ENCODE peak calls at places on chromosomes 2 and 18, in eight cellular contexts. F, C, V, W, E, N, Z and H are unnamed samples.

GRCh38 chr18:323253-323622 is 55.4 kb upstream of the THOC1 start:
- DNase-seq in W (no peak), F (no peak), C (peak; percentile 27), N (no peak), V (no peak), E (no peak), Z (no peak), H (no peak)

GRCh38 chr2:221444106-221444505 is 128.0 kb downstream of the EPHA4 start:
- DNase-seq in V (peak; percentile 23), N (no peak), F (no peak), E (no peak), Z (peak; percentile 26), C (no peak), W (no peak), H (no peak)

GRCh38 chr18:6482198-6482977 is 67.7 kb upstream of the L3MBTL4 start:
- DNase-seq in C (peak; percentile 12), E (peak; percentile 10), V (peak; percentile 2), F (no peak), Z (peak; percentile 28), N (peak; percentile 25), W (peak; percentile 57), H (no peak)

GRCh38 chr2:25955869-25956535 is 26.3 kb downstream of the KIF3C start:
- DNase-seq in N (no peak), W (no peak), F (no peak), V (no peak), C (no peak), Z (no peak), E (no peak), H (no peak)

GRCh38 chr2:118967124-118967880 is 25.3 kb downstream of the MARCO start:
- DNase-seq in V (no peak), Z (no peak), E (no peak), F (no peak), C (no peak), N (no peak), W (no peak), H (no peak)

GRCh38 chr2:84959045-84959493 is 11.9 kb upstream of the KCMF1 start:
- DNase-seq in C (no peak), Z (no peak), W (no peak), E (no peak), F (no peak), N (no peak), V (peak; percentile 74), H (no peak)

GRCh38 chr2:200300650-200301314 is 5.7 kb upstream of the SPATS2L start:
- DNase-seq in N (no peak), C (no peak), F (no peak), Z (no peak), V (peak; percentile 90), E (no peak), W (no peak), H (no peak)

GRCh38 chr2:1830936-1831616 is 86.8 kb upstream of the PXDN start:
- DNase-seq in W (no peak), Z (no peak), F (no peak), C (no peak), V (no peak), E (no peak), N (no peak), H (no peak)

GRCh38 chr18:40019797-40020392 is 1935.1 kb upstream of the PIK3C3 start:
- DNase-seq in E (no peak), N (no peak), V (no peak), Z (no peak), C (no peak), W (no peak), F (no peak), H (no peak)

GRCh38 chr18:9642799-9643445 is 28.6 kb upstream of the PPP4R1 start:
- DNase-seq in E (no peak), V (peak; percentile 49), W (no peak), N (no peak), C (no peak), F (no peak), Z (no peak), H (no peak)

GRCh38 chr18:3529597-3529996 is 79.6 kb downstream of the TGIF1 start:
- DNase-seq in E (no peak), F (no peak), Z (no peak), N (no peak), V (no peak), C (no peak), W (no peak), H (no peak)

GRCh38 chr2:240401781-240402551 is 33.5 kb upstream of the GPC1 start:
- DNase-seq in N (no peak), F (no peak), C (no peak), V (no peak), Z (no peak), W (no peak), E (no peak), H (no peak)

GRCh38 chr2:216210711-216211131 is 101.6 kb downstream of the XRCC5 start:
- DNase-seq in N (no peak), F (no peak), V (no peak), E (no peak), C (peak; percentile 80), W (no peak), Z (no peak), H (no peak)

GRCh38 chr2:55168221-55169154 is 63.6 kb downstream of the CLHC1 start:
- DNase-seq in V (peak; percentile 64), F (peak; percentile 29), C (peak; percentile 42), N (peak; percentile 77), W (no peak), E (no peak), Z (peak; percentile 68), H (no peak)

GRCh38 chr2:12717988-12718661 is 1.4 kb downstream of the TRIB2 start:
- DNase-seq in F (peak; percentile 42), E (peak; percentile 31), W (peak; percentile 23), V (peak; percentile 25), Z (peak; percentile 34), C (no peak), N (no peak), H (no peak)

GRCh38 chr2:1723397-1724042 is 20.8 kb downstream of the PXDN start:
- DNase-seq in V (no peak), W (no peak), E (no peak), F (no peak), Z (no peak), N (no peak), C (no peak), H (no peak)

GRCh38 chr18:78595453-78595852 is 384.2 kb upstream of the SALL3 start:
- DNase-seq in W (no peak), F (no peak), N (no peak), V (peak; percentile 22), C (no peak), E (no peak), Z (no peak), H (no peak)